ENCODE peak calls at places on chromosome 11, in five cellular contexts. One of them, this sample, is unnamed.

GRCh38 chr11:128572965-128573364 is 14.4 kb downstream of the ETS1 start:
- DNase-seq in progenitor cell of endocrine pancreas: no peak
- DNase-seq in Calu3: no peak
- DNase-seq in GM13977: no peak
- DNase-seq in upper lobe of right lung: no peak
- DNase-seq in this sample: no peak

GRCh38 chr11:26287067-26287518 is 44.8 kb upstream of the ANO3 start:
- DNase-seq in progenitor cell of endocrine pancreas: no peak
- DNase-seq in Calu3: no peak
- DNase-seq in GM13977: no peak
- DNase-seq in upper lobe of right lung: no peak
- DNase-seq in this sample: no peak

GRCh38 chr11:83464181-83464580 is 178.0 kb upstream of the CCDC90B start:
- DNase-seq in progenitor cell of endocrine pancreas: no peak
- DNase-seq in Calu3: no peak
- DNase-seq in GM13977: no peak
- DNase-seq in upper lobe of right lung: no peak
- DNase-seq in this sample: no peak

GRCh38 chr11:130069684-130070108 is at the start of gene APLP2:
- DNase-seq in progenitor cell of endocrine pancreas: peak; percentile 97
- DNase-seq in Calu3: peak; percentile 97
- DNase-seq in GM13977: peak; percentile 98
- DNase-seq in upper lobe of right lung: peak; percentile 99
- DNase-seq in this sample: peak; percentile 100

GRCh38 chr11:100563541-100564280 is 123.4 kb upstream of the ARHGAP42 start:
- DNase-seq in progenitor cell of endocrine pancreas: no peak
- DNase-seq in Calu3: no peak
- DNase-seq in GM13977: no peak
- DNase-seq in upper lobe of right lung: no peak
- DNase-seq in this sample: no peak

GRCh38 chr11:13962562-13963168 is at the start of gene SPON1:
- DNase-seq in progenitor cell of endocrine pancreas: peak; percentile 58
- DNase-seq in Calu3: no peak
- DNase-seq in GM13977: no peak
- DNase-seq in upper lobe of right lung: peak; percentile 68
- DNase-seq in this sample: no peak

GRCh38 chr11:898160-898517 is 12.5 kb downstream of the CHID1 start:
- DNase-seq in progenitor cell of endocrine pancreas: no peak
- DNase-seq in Calu3: peak; percentile 43
- DNase-seq in GM13977: no peak
- DNase-seq in upper lobe of right lung: no peak
- DNase-seq in this sample: no peak

GRCh38 chr11:29679996-29680395 is 336.8 kb downstream of the KCNA4 start:
- DNase-seq in progenitor cell of endocrine pancreas: no peak
- DNase-seq in Calu3: no peak
- DNase-seq in GM13977: no peak
- DNase-seq in upper lobe of right lung: no peak
- DNase-seq in this sample: no peak

GRCh38 chr11:36376315-36376887 is 80.3 kb downstream of the PRR5L start:
- DNase-seq in progenitor cell of endocrine pancreas: no peak
- DNase-seq in Calu3: no peak
- DNase-seq in GM13977: peak; percentile 23
- DNase-seq in upper lobe of right lung: peak; percentile 72
- DNase-seq in this sample: no peak

GRCh38 chr11:128691802-128692749 is 1.8 kb upstream of the FLI1 start:
- DNase-seq in progenitor cell of endocrine pancreas: no peak
- DNase-seq in Calu3: no peak
- DNase-seq in GM13977: peak; percentile 50
- DNase-seq in upper lobe of right lung: no peak
- DNase-seq in this sample: no peak

GRCh38 chr11:68331338-68331947 is 19.1 kb downstream of the LRP5 start:
- DNase-seq in progenitor cell of endocrine pancreas: no peak
- DNase-seq in Calu3: no peak
- DNase-seq in GM13977: no peak
- DNase-seq in upper lobe of right lung: no peak
- DNase-seq in this sample: no peak

GRCh38 chr11:69313992-69314391 is 20.0 kb downstream of the MYEOV start:
- DNase-seq in progenitor cell of endocrine pancreas: no peak
- DNase-seq in Calu3: no peak
- DNase-seq in GM13977: no peak
- DNase-seq in upper lobe of right lung: no peak
- DNase-seq in this sample: peak; percentile 24

GRCh38 chr11:117818036-117818858 is 6.3 kb downstream of the FXYD2 start:
- DNase-seq in progenitor cell of endocrine pancreas: no peak
- DNase-seq in Calu3: no peak
- DNase-seq in GM13977: peak; percentile 71
- DNase-seq in upper lobe of right lung: no peak
- DNase-seq in this sample: no peak

GRCh38 chr11:40274017-40274416 is 1185.4 kb downstream of the LRRC4C start:
- DNase-seq in progenitor cell of endocrine pancreas: no peak
- DNase-seq in Calu3: no peak
- DNase-seq in GM13977: no peak
- DNase-seq in upper lobe of right lung: no peak
- DNase-seq in this sample: no peak

GRCh38 chr11:9688716-9689511 is 25.0 kb downstream of the SWAP70 start:
- DNase-seq in progenitor cell of endocrine pancreas: no peak
- DNase-seq in Calu3: no peak
- DNase-seq in GM13977: peak; percentile 19
- DNase-seq in upper lobe of right lung: no peak
- DNase-seq in this sample: no peak

GRCh38 chr11:69928124-69928523 is 108.9 kb upstream of the FGF3 start:
- DNase-seq in progenitor cell of endocrine pancreas: no peak
- DNase-seq in Calu3: no peak
- DNase-seq in GM13977: no peak
- DNase-seq in upper lobe of right lung: peak; percentile 43
- DNase-seq in this sample: no peak

GRCh38 chr11:3157381-3158130 is 7.6 kb downstream of the OSBPL5 start:
- DNase-seq in progenitor cell of endocrine pancreas: no peak
- DNase-seq in Calu3: no peak
- DNase-seq in GM13977: no peak
- DNase-seq in upper lobe of right lung: peak; percentile 56
- DNase-seq in this sample: no peak

GRCh38 chr11:8127442-8127841 is 41.4 kb downstream of the RIC3 start:
- DNase-seq in progenitor cell of endocrine pancreas: no peak
- DNase-seq in Calu3: no peak
- DNase-seq in GM13977: no peak
- DNase-seq in upper lobe of right lung: no peak
- DNase-seq in this sample: no peak

GRCh38 chr11:64384039-64384737 is 25.2 kb downstream of the RPS6KA4 start:
- DNase-seq in progenitor cell of endocrine pancreas: no peak
- DNase-seq in Calu3: no peak
- DNase-seq in GM13977: no peak
- DNase-seq in upper lobe of right lung: no peak
- DNase-seq in this sample: no peak

GRCh38 chr11:70487763-70488162 is 89.4 kb downstream of the CTTN start:
- DNase-seq in progenitor cell of endocrine pancreas: no peak
- DNase-seq in Calu3: no peak
- DNase-seq in GM13977: no peak
- DNase-seq in upper lobe of right lung: no peak
- DNase-seq in this sample: no peak

GRCh38 chr11:109205312-109205711 is 216.7 kb upstream of the C11orf87 start:
- DNase-seq in progenitor cell of endocrine pancreas: no peak
- DNase-seq in Calu3: no peak
- DNase-seq in GM13977: no peak
- DNase-seq in upper lobe of right lung: no peak
- DNase-seq in this sample: no peak

GRCh38 chr11:109208116-109208515 is 213.9 kb upstream of the C11orf87 start:
- DNase-seq in progenitor cell of endocrine pancreas: no peak
- DNase-seq in Calu3: no peak
- DNase-seq in GM13977: no peak
- DNase-seq in upper lobe of right lung: no peak
- DNase-seq in this sample: no peak

GRCh38 chr11:109209572-109209971 is 212.4 kb upstream of the C11orf87 start:
- DNase-seq in progenitor cell of endocrine pancreas: no peak
- DNase-seq in Calu3: no peak
- DNase-seq in GM13977: no peak
- DNase-seq in upper lobe of right lung: no peak
- DNase-seq in this sample: no peak
- TF ChIP-seq CTCF in progenitor cell of endocrine pancreas: no peak
- TF ChIP-seq CTCF in Calu3: no peak
- TF ChIP-seq CTCF in GM13977: no peak
- TF ChIP-seq CTCF in upper lobe of right lung: no peak
- TF ChIP-seq CTCF in this sample: no peak

DNA sequence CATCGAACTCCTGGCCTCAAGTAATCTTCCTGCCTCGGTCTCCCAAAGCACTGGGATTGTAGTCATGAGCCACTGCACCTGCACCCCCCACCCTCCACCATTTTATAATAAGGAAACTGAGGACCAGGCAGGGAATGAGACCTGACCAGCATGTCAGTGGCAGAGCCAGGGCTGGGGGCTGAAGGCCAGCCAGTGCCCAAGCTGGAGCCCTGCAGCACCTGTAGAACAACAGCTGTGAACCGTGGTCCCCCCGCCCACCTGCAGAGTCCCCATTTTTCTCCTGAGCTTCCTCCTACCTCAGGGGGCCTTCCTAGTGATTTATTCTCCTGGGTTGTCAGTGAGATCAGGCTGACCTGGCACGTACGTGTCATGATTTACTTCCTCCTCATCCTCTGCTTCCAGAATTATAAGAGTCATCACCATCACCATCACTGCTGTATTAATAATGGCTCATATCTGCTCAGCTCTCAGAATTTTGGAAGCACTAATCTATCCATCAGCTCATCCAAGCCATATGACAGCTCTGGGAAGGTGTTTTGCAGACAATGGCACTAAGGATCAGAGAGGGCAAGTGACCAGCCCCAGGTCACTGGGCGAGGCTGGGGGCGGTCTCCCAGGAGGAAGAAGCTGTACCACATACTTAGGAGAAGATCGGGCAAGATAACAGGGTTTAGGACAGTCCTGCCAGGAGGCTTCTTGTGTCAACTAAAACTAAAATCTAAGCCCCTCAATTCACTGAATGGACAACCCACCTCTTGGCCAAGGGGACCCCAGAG is 5.5 kb upstream of the SLCO2B1 start:
- DNase-seq in progenitor cell of endocrine pancreas: no peak
- DNase-seq in Calu3: no peak
- DNase-seq in GM13977: no peak
- DNase-seq in upper lobe of right lung: no peak
- DNase-seq in this sample: no peak
- TF ChIP-seq CTCF in progenitor cell of endocrine pancreas: no peak
- TF ChIP-seq CTCF in Calu3: no peak
- TF ChIP-seq CTCF in GM13977: no peak
- TF ChIP-seq CTCF in upper lobe of right lung: no peak
- TF ChIP-seq CTCF in this sample: no peak

GRCh38 chr11:87366346-87366745 is 328.6 kb downstream of the TMEM135 start:
- DNase-seq in progenitor cell of endocrine pancreas: no peak
- DNase-seq in Calu3: no peak
- DNase-seq in GM13977: no peak
- DNase-seq in upper lobe of right lung: no peak
- DNase-seq in this sample: no peak
- TF ChIP-seq CTCF in progenitor cell of endocrine pancreas: no peak
- TF ChIP-seq CTCF in Calu3: no peak
- TF ChIP-seq CTCF in GM13977: no peak
- TF ChIP-seq CTCF in upper lobe of right lung: no peak
- TF ChIP-seq CTCF in this sample: no peak

DNA sequence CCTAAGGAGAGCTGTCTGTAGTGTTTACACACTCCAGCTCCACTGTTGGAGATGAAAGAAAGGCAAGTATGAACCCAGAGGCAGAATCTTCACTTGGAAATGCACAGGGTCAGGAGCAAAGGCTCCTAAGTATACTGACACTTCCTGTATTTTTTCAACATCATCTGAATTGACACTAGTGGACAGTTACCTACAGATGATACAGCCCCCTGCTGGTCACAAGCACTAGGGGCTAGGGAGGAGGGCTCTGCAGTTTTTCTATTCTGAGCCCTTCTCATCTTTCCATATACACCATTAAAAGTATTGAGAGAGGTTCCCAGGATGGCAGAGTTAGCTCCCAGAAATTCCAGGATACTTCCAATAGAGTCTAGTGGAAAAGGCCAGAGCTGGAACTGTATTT is 290.3 kb upstream of the API5 start:
- DNase-seq in progenitor cell of endocrine pancreas: no peak
- DNase-seq in Calu3: no peak
- DNase-seq in GM13977: peak; percentile 9
- DNase-seq in upper lobe of right lung: no peak
- DNase-seq in this sample: no peak
- TF ChIP-seq CTCF in progenitor cell of endocrine pancreas: peak; percentile 46
- TF ChIP-seq CTCF in Calu3: no peak
- TF ChIP-seq CTCF in GM13977: peak; percentile 37
- TF ChIP-seq CTCF in upper lobe of right lung: no peak
- TF ChIP-seq CTCF in this sample: no peak

DNA sequence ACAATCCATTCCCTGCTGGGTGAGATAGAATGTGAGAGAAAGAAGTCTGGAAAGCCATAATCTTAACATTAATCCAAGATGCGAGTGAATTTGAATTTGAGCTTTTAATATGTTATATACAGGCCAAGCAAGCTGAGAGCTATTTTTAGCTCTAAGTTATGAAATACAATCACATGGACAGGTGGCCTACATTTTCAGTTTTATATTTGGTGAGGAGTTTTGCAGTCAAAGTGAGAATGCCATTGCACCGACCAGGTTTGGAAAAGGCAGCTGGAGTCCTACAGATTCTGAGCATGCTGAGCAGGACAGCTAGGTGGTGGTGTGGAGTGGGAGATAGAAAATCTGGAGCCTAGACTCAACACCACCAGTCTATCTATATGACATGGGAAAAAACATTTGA is 12.0 kb downstream of the OR5B21 start:
- DNase-seq in progenitor cell of endocrine pancreas: no peak
- DNase-seq in Calu3: no peak
- DNase-seq in GM13977: no peak
- DNase-seq in upper lobe of right lung: no peak
- DNase-seq in this sample: no peak
- TF ChIP-seq CTCF in progenitor cell of endocrine pancreas: no peak
- TF ChIP-seq CTCF in Calu3: no peak
- TF ChIP-seq CTCF in GM13977: no peak
- TF ChIP-seq CTCF in upper lobe of right lung: no peak
- TF ChIP-seq CTCF in this sample: no peak

DNA sequence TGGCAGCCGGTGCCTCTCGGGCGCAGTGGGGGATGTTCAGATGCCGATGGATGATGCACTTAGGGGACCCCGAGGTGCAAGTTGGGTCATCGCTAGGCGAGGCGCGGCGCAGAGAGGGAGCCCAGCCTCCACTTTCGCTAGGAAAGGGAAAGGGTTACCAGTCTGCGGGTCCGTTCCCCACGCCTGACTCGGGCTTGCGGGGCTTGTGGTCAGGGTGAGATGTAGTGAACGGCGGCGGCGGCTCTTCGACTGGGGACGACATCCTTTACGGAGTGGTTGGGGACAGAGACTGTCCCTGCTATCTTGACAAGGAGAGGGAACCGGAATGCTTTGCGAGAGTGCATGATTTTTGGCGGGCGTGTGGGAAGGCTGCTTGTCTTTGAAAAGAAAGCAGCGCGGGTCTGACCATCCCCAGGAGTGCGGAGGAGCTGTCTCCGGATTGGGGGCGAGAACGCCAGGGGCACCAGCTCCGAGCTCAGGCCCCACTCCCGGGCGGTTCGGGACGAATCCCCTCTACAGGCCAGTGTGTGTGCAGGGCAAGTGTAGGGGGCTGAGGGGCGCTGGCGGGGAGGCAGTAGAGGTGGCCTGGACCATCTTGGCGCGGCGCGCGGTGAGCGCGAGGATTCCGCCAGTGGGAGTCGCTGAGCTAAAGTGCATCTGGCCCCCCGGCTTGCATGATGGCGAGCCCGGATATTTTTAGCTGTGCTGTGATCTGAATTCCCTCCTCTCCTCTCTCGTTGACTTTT is 1.1 kb downstream of the FAT3 start:
- DNase-seq in progenitor cell of endocrine pancreas: peak; percentile 15
- DNase-seq in Calu3: peak; percentile 10
- DNase-seq in GM13977: peak; percentile 25
- DNase-seq in upper lobe of right lung: peak; percentile 64
- DNase-seq in this sample: no peak
- TF ChIP-seq CTCF in progenitor cell of endocrine pancreas: peak; percentile 11
- TF ChIP-seq CTCF in Calu3: no peak
- TF ChIP-seq CTCF in GM13977: no peak
- TF ChIP-seq CTCF in upper lobe of right lung: peak; percentile 6
- TF ChIP-seq CTCF in this sample: no peak